ENCODE peak calls at places on chromosomes 7 and 10, in ten cellular contexts. R is DND-41, U is cardiac muscle cell, G is osteoblast, C is OCI-LY7, M is fibroblast of lung, I is tibial artery, K is IMR-90, D is breast epithelium, O is sigmoid colon. F is an unnamed sample. For H3K9me3, the result is how much of the 10 kb centered on the place peaks cover.

GRCh38 chr7:137667633-137668387 is 179.0 kb downstream of the DGKI start:
- DNase-seq in R (no peak), U (peak), G (no peak), C (no peak), M (peak), I (no peak), K (peak), D (no peak), O (no peak), F (no peak)

GRCh38 chr7:111587715-111588433 is 25.6 kb upstream of the IMMP2L start:
- DNase-seq in R (no peak), U (no peak), G (no peak), C (no peak), M (peak), I (no peak), K (no peak), D (no peak), O (no peak), F (no peak)

GRCh38 chr10:52064084-52064845 is 249.8 kb upstream of the DKK1 start:
- DNase-seq in R (no peak), U (no peak), G (no peak), C (no peak), M (no peak), I (no peak), K (no peak), D (no peak), O (no peak), F (no peak)

GRCh38 chr10:32327364-32327691 is 19.6 kb downstream of the EPC1 start:
- DNase-seq in R (no peak), U (no peak), G (no peak), C (no peak), M (no peak), I (no peak), K (no peak), D (no peak), O (no peak), F (no peak)

GRCh38 chr10:11290156-11290890 is 272.7 kb downstream of the CELF2 start:
- DNase-seq in R (no peak), U (no peak), G (no peak), C (no peak), M (no peak), I (no peak), K (no peak), D (no peak), O (no peak), F (no peak)

GRCh38 chr7:129832701-129833227 is 120.0 kb downstream of the UBE2H start:
- DNase-seq in R (no peak), U (no peak), G (no peak), C (no peak), M (peak), I (no peak), K (no peak), D (no peak), O (no peak), F (no peak)

GRCh38 chr10:117197189-117197588 is at the start of gene KCNK18:
- DNase-seq in R (no peak), U (no peak), G (no peak), C (no peak), M (no peak), I (no peak), K (no peak), D (no peak), O (no peak), F (no peak)

GRCh38 chr10:2772791-2773644 is 294.3 kb upstream of the PFKP start:
- DNase-seq in R (no peak), U (no peak), G (no peak), C (no peak), M (no peak), I (no peak), K (no peak), D (no peak), O (no peak), F (no peak)

GRCh38 chr7:2610466-2610865 is 21.3 kb upstream of the TTYH3 start:
- DNase-seq in R (no peak), U (no peak), G (no peak), C (no peak), M (no peak), I (no peak), K (no peak), D (no peak), O (no peak), F (no peak)

GRCh38 chr10:14397069-14397468 is 66.3 kb upstream of the FRMD4A start:
- DNase-seq in R (no peak), U (peak), G (no peak), C (no peak), M (peak), I (peak), K (peak), D (no peak), O (no peak), F (no peak)

GRCh38 chr10:72077275-72077990 is 10.9 kb downstream of the SPOCK2 start:
- DNase-seq in R (no peak), U (no peak), G (no peak), C (no peak), M (no peak), I (no peak), K (no peak), D (no peak), O (peak), F (no peak)

GRCh38 chr10:109898666-109899577 is 24.4 kb downstream of the XPNPEP1 start:
- DNase-seq in R (no peak), U (no peak), G (peak), C (no peak), M (no peak), I (peak), K (peak), D (no peak), O (no peak), F (no peak)

GRCh38 chr7:42263971-42264370 is 27.0 kb upstream of the GLI3 start:
- DNase-seq in R (no peak), U (no peak), G (no peak), C (no peak), M (no peak), I (peak), K (no peak), D (no peak), O (no peak), F (no peak)

GRCh38 chr7:130333832-130334231 is 10.8 kb upstream of the CPA5 start:
- DNase-seq in R (no peak), U (no peak), G (no peak), C (no peak), M (no peak), I (no peak), K (no peak), D (no peak), O (no peak), F (no peak)

DNA sequence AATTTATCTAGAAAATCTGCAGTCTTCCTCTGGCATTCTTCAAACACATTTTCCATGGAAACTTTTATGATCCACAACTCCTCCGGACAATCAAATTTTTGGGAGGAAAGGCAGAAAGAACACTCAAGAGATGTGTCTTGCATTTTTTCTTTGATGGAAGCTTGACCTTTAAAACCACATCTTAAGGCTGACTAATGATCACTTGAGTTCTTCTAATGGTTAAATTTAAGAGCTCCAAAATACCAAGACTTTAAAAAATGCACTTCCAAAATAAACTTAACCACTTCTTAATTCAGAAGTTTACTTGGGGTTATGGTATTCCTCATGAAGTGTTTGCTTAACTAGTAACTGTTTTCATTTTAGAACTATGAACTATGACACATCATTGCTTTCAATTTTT is 43.3 kb downstream of the ETV1 start:
- DNase-seq in R (no peak), U (peak), G (peak), C (no peak), M (peak), I (no peak), K (peak), D (no peak), O (no peak), F (no peak)
- H3K9me3 ChIP-seq in R (under half), U (under half), G (under half), C (under half), M (under half), I (under half), K (under half), D (under half), O (under half), F (under half)

DNA sequence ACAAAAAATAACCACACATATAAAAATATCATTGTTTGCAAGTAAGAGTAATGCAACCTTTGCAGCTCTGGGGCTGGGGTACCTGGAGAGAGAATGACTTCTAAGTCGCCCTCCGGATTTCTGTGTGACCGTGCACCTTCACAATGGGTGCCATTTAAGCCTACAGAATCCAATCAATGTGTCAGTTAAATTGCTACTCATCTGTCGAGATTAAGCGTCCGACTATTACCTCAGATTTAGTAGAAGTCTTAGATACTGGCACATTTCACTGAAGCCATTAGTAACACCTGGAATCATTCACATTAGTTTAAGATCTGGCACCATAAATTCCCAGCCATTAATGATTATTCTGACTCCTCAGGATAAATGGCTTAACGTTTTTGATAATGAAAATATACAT is 507.3 kb upstream of the MGMT start:
- DNase-seq in R (no peak), U (no peak), G (no peak), C (no peak), M (no peak), I (no peak), K (no peak), D (no peak), O (peak), F (no peak)
- H3K9me3 ChIP-seq in R (under half), U (under half), G (under half), C (under half), M (under half), I (under half), K (under half), D (under half), O (under half), F (under half)

DNA sequence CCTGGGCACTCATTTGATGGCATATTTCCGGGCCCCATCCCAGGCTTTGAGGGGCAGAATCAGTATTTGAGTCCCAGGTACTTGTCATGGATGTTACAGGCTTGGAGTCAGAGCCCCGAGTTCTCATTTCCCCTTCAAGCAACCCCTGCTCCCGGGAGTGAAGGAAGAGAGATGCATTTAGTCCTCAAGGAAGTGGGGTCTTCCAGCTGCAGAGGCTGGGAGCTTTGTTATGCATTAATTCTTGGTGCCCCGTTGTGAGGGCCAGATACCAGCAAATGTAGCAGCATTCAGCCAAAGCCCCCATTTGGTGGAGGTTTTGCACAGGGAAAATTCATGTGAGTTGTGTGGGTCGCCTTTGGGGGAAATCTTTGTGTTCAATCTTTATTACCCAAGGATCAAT is 38.7 kb upstream of the TCERG1L start:
- DNase-seq in R (no peak), U (no peak), G (no peak), C (no peak), M (no peak), I (no peak), K (no peak), D (no peak), O (no peak), F (no peak)
- H3K9me3 ChIP-seq in R (under half), U (under half), G (under half), C (under half), M (under half), I (under half), K (under half), D (under half), O (under half), F (under half)

GRCh38 chr10:38605153-38605661 is 511.1 kb downstream of the ZNF37A start:
- DNase-seq in R (no peak), U (no peak), G (peak), C (no peak), M (no peak), I (no peak), K (no peak), D (no peak), O (no peak), F (no peak)
- H3K9me3 ChIP-seq in R (under half), U (under half), G (under half), C (under half), M (under half), I (under half), K (under half), D (under half), O (under half), F (under half)

GRCh38 chr7:153301908-153302307 is 542.4 kb downstream of the ACTR3B start:
- DNase-seq in R (no peak), U (no peak), G (no peak), C (no peak), M (no peak), I (no peak), K (no peak), D (no peak), O (no peak), F (no peak)
- H3K9me3 ChIP-seq in R (under half), U (under half), G (under half), C (under half), M (under half), I (under half), K (under half), D (under half), O (under half), F (under half)

DNA sequence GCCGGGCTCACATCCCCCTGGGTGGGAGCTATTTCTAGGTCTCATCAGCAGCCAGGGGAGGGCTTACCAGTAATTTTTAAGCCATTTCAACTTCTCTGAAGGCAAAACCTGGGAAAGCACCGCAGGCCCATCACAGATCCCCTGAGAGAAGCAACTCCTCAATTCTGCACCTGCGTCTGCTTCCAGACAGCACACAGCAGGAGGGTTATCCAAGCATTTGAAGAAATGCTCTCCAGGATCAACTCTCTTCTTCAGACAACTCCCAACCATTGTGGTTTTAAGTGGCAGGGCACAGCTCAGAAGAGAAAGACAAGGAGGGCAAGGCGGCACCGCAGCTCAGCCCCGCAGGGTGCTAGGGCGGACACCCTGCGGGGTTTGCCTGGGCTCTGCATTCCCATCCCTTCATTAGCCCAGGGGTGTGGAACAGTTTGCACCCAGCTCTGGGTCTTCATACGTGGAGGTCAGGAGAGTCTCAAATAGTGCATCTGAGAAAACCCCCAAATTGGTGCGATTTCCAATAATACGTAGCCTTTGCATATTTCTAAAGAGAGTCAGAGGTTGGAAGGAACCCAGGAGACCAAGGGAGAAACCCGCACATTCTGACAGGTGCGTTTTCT is 618.7 kb downstream of the DNAJB6 start:
- DNase-seq in R (no peak), U (no peak), G (no peak), C (no peak), M (no peak), I (no peak), K (no peak), D (no peak), O (no peak), F (no peak)
- H3K9me3 ChIP-seq in R (under half), U (under half), G (under half), C (under half), M (under half), I (under half), K (under half), D (under half), O (under half), F (under half)

GRCh38 chr7:157577061-157577460 is 240.3 kb downstream of the DNAJB6 start:
- DNase-seq in R (no peak), U (no peak), G (no peak), C (no peak), M (no peak), I (no peak), K (no peak), D (no peak), O (no peak), F (no peak)

GRCh38 chr7:157576415-157576814 is 239.6 kb downstream of the DNAJB6 start:
- DNase-seq in R (no peak), U (no peak), G (no peak), C (no peak), M (no peak), I (no peak), K (no peak), D (no peak), O (no peak), F (peak)

GRCh38 chr7:157574120-157574519 is 237.3 kb downstream of the DNAJB6 start:
- DNase-seq in R (no peak), U (no peak), G (no peak), C (no peak), M (no peak), I (no peak), K (no peak), D (no peak), O (peak), F (no peak)

GRCh38 chr7:157575777-157576176 is 239.0 kb downstream of the DNAJB6 start:
- DNase-seq in R (no peak), U (no peak), G (no peak), C (no peak), M (no peak), I (no peak), K (no peak), D (no peak), O (no peak), F (no peak)

GRCh38 chr7:157575181-157575580 is 238.4 kb downstream of the DNAJB6 start:
- DNase-seq in R (no peak), U (no peak), G (no peak), C (no peak), M (no peak), I (no peak), K (no peak), D (no peak), O (peak), F (no peak)
- H3K9me3 ChIP-seq in R (under half), U (under half), G (under half), C (under half), M (under half), I (under half), K (under half), D (under half), O (under half), F (under half)

GRCh38 chr7:158007697-158008257 is 579.8 kb downstream of the PTPRN2 start:
- DNase-seq in R (no peak), U (no peak), G (no peak), C (no peak), M (no peak), I (no peak), K (no peak), D (no peak), O (no peak), F (no peak)

GRCh38 chr7:158006841-158007696 is 580.6 kb downstream of the PTPRN2 start:
- DNase-seq in R (no peak), U (no peak), G (no peak), C (no peak), M (no peak), I (no peak), K (no peak), D (no peak), O (no peak), F (no peak)

GRCh38 chr7:158004123-158004490 is 583.5 kb downstream of the PTPRN2 start:
- DNase-seq in R (no peak), U (no peak), G (no peak), C (no peak), M (no peak), I (no peak), K (no peak), D (no peak), O (no peak), F (no peak)

GRCh38 chr7:158003441-158004122 is 584.0 kb downstream of the PTPRN2 start:
- DNase-seq in R (no peak), U (no peak), G (no peak), C (no peak), M (no peak), I (no peak), K (no peak), D (no peak), O (no peak), F (no peak)

GRCh38 chr7:158005531-158005930 is 582.1 kb downstream of the PTPRN2 start:
- DNase-seq in R (no peak), U (no peak), G (no peak), C (no peak), M (no peak), I (no peak), K (no peak), D (no peak), O (no peak), F (no peak)
- H3K9me3 ChIP-seq in R (under half), U (under half), G (under half), C (under half), M (under half), I (under half), K (under half), D (under half), O (under half), F (under half)

F was measured in CD4-positive, CD25-positive, alpha-beta regulatory T cell.